ENCODE peak calls at places on chromosome 21, in eight cellular contexts. One of them, this sample, is unnamed.

GRCh38 chr21:38315155-38315554 is 58.4 kb downstream of the KCNJ15 start:
- DNase-seq in uterus: no peak
- DNase-seq in Peyer's patch: no peak
- DNase-seq in A549: no peak
- DNase-seq in tibial nerve: no peak
- DNase-seq in heart left ventricle: no peak
- DNase-seq in GM12878: no peak
- DNase-seq in upper lobe of left lung: no peak
- DNase-seq in this sample: no peak

GRCh38 chr21:15804247-15804985 is 74.6 kb downstream of the USP25 start:
- DNase-seq in uterus: no peak
- DNase-seq in Peyer's patch: no peak
- DNase-seq in A549: no peak
- DNase-seq in tibial nerve: no peak
- DNase-seq in heart left ventricle: no peak
- DNase-seq in GM12878: no peak
- DNase-seq in upper lobe of left lung: no peak
- DNase-seq in this sample: no peak

GRCh38 chr21:44793269-44794030 is 8.2 kb downstream of the UBE2G2 start:
- DNase-seq in uterus: peak
- DNase-seq in Peyer's patch: peak
- DNase-seq in A549: peak
- DNase-seq in tibial nerve: no peak
- DNase-seq in heart left ventricle: peak
- DNase-seq in GM12878: no peak
- DNase-seq in upper lobe of left lung: peak
- DNase-seq in this sample: peak

GRCh38 chr21:37636152-37636860 is 269.7 kb downstream of the DYRK1A start:
- DNase-seq in uterus: peak
- DNase-seq in Peyer's patch: no peak
- DNase-seq in A549: peak
- DNase-seq in tibial nerve: no peak
- DNase-seq in heart left ventricle: no peak
- DNase-seq in GM12878: no peak
- DNase-seq in upper lobe of left lung: no peak
- DNase-seq in this sample: no peak

GRCh38 chr21:39633770-39634181 is 21.0 kb downstream of the B3GALT5 start:
- DNase-seq in uterus: no peak
- DNase-seq in Peyer's patch: no peak
- DNase-seq in A549: peak
- DNase-seq in tibial nerve: no peak
- DNase-seq in heart left ventricle: no peak
- DNase-seq in GM12878: no peak
- DNase-seq in upper lobe of left lung: no peak
- DNase-seq in this sample: no peak

GRCh38 chr21:26843912-26844257 is 1.3 kb downstream of the ADAMTS1 start:
- DNase-seq in uterus: no peak
- DNase-seq in Peyer's patch: no peak
- DNase-seq in A549: no peak
- DNase-seq in tibial nerve: no peak
- DNase-seq in heart left ventricle: no peak
- DNase-seq in GM12878: no peak
- DNase-seq in upper lobe of left lung: no peak
- DNase-seq in this sample: no peak

GRCh38 chr21:40687625-40688024 is 159.3 kb downstream of the DSCAM start:
- DNase-seq in uterus: no peak
- DNase-seq in Peyer's patch: no peak
- DNase-seq in A549: no peak
- DNase-seq in tibial nerve: no peak
- DNase-seq in heart left ventricle: no peak
- DNase-seq in GM12878: no peak
- DNase-seq in upper lobe of left lung: no peak
- DNase-seq in this sample: no peak

GRCh38 chr21:37244506-37245083 is 22.5 kb downstream of the VPS26C start:
- DNase-seq in uterus: no peak
- DNase-seq in Peyer's patch: no peak
- DNase-seq in A549: no peak
- DNase-seq in tibial nerve: no peak
- DNase-seq in heart left ventricle: no peak
- DNase-seq in GM12878: no peak
- DNase-seq in upper lobe of left lung: no peak
- DNase-seq in this sample: no peak

GRCh38 chr21:20822559-20823133 is 175.6 kb upstream of the NCAM2 start:
- DNase-seq in uterus: no peak
- DNase-seq in Peyer's patch: no peak
- DNase-seq in A549: no peak
- DNase-seq in tibial nerve: no peak
- DNase-seq in heart left ventricle: no peak
- DNase-seq in GM12878: no peak
- DNase-seq in upper lobe of left lung: no peak
- DNase-seq in this sample: no peak

GRCh38 chr21:33522297-33522696 is 19.6 kb downstream of the GART start:
- DNase-seq in uterus: no peak
- DNase-seq in Peyer's patch: no peak
- DNase-seq in A549: no peak
- DNase-seq in tibial nerve: no peak
- DNase-seq in heart left ventricle: no peak
- DNase-seq in GM12878: no peak
- DNase-seq in upper lobe of left lung: no peak
- DNase-seq in this sample: no peak

GRCh38 chr21:17613242-17613676 is 558 bp upstream of the BTG3 start:
- DNase-seq in uterus: peak
- DNase-seq in Peyer's patch: peak
- DNase-seq in A549: no peak
- DNase-seq in tibial nerve: peak
- DNase-seq in heart left ventricle: peak
- DNase-seq in GM12878: no peak
- DNase-seq in upper lobe of left lung: peak
- DNase-seq in this sample: peak

GRCh38 chr21:37987668-37988067 is 71.4 kb upstream of the KCNJ6 start:
- DNase-seq in uterus: no peak
- DNase-seq in Peyer's patch: no peak
- DNase-seq in A549: no peak
- DNase-seq in tibial nerve: no peak
- DNase-seq in heart left ventricle: no peak
- DNase-seq in GM12878: no peak
- DNase-seq in upper lobe of left lung: no peak
- DNase-seq in this sample: no peak

GRCh38 chr21:26806734-26807372 is 38.4 kb downstream of the ADAMTS1 start:
- DNase-seq in uterus: no peak
- DNase-seq in Peyer's patch: no peak
- DNase-seq in A549: no peak
- DNase-seq in tibial nerve: no peak
- DNase-seq in heart left ventricle: no peak
- DNase-seq in GM12878: no peak
- DNase-seq in upper lobe of left lung: no peak
- DNase-seq in this sample: no peak

GRCh38 chr21:43361493-43362296 is 65.2 kb downstream of the SIK1 start:
- DNase-seq in uterus: no peak
- DNase-seq in Peyer's patch: peak
- DNase-seq in A549: no peak
- DNase-seq in tibial nerve: no peak
- DNase-seq in heart left ventricle: peak
- DNase-seq in GM12878: peak
- DNase-seq in upper lobe of left lung: peak
- DNase-seq in this sample: peak

GRCh38 chr21:35223480-35224156 is 174.5 kb upstream of the RUNX1 start:
- DNase-seq in uterus: no peak
- DNase-seq in Peyer's patch: no peak
- DNase-seq in A549: no peak
- DNase-seq in tibial nerve: no peak
- DNase-seq in heart left ventricle: no peak
- DNase-seq in GM12878: no peak
- DNase-seq in upper lobe of left lung: no peak
- DNase-seq in this sample: no peak

GRCh38 chr21:44525431-44526095 is 14.4 kb downstream of the KRTAP10-1 start:
- DNase-seq in uterus: peak
- DNase-seq in Peyer's patch: peak
- DNase-seq in A549: no peak
- DNase-seq in tibial nerve: no peak
- DNase-seq in heart left ventricle: peak
- DNase-seq in GM12878: no peak
- DNase-seq in upper lobe of left lung: no peak
- DNase-seq in this sample: no peak

GRCh38 chr21:36699026-36699545 is at the start of gene SIM2:
- DNase-seq in uterus: no peak
- DNase-seq in Peyer's patch: no peak
- DNase-seq in A549: no peak
- DNase-seq in tibial nerve: no peak
- DNase-seq in heart left ventricle: no peak
- DNase-seq in GM12878: no peak
- DNase-seq in upper lobe of left lung: no peak
- DNase-seq in this sample: no peak

GRCh38 chr21:38920631-38921398 is 115.1 kb downstream of the ETS2 start:
- DNase-seq in uterus: peak
- DNase-seq in Peyer's patch: peak
- DNase-seq in A549: no peak
- DNase-seq in tibial nerve: no peak
- DNase-seq in heart left ventricle: no peak
- DNase-seq in GM12878: no peak
- DNase-seq in upper lobe of left lung: peak
- DNase-seq in this sample: no peak

GRCh38 chr21:34183331-34183928 is 110.1 kb downstream of the MRPS6 start:
- DNase-seq in uterus: no peak
- DNase-seq in Peyer's patch: no peak
- DNase-seq in A549: no peak
- DNase-seq in tibial nerve: no peak
- DNase-seq in heart left ventricle: no peak
- DNase-seq in GM12878: no peak
- DNase-seq in upper lobe of left lung: no peak
- DNase-seq in this sample: no peak

GRCh38 chr21:38170283-38170682 is 86.5 kb upstream of the KCNJ15 start:
- DNase-seq in uterus: no peak
- DNase-seq in Peyer's patch: no peak
- DNase-seq in A549: no peak
- DNase-seq in tibial nerve: no peak
- DNase-seq in heart left ventricle: peak
- DNase-seq in GM12878: no peak
- DNase-seq in upper lobe of left lung: peak
- DNase-seq in this sample: peak

DNA sequence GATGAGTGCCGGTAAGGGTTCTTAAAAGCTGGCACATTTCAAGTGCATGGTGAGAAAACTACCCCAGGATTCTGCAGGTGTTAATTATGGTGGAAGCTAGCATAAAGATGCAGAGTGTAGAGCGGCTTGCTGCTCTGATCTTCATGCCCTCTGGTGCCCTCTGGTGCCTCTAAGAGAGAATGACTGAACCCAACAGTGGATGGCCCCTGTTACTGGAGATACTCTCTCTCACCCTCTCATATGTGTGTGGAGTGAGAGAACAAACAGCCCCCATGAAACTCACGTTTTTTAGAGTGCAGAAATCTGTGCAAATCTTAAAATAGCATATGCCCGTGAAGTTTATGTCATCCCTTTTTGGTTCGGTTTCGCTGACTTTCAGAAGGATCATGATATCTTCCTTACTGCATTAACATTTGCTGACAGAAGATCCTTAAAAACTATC is 90.0 kb downstream of the GRIK1 start:
- DNase-seq in uterus: no peak
- DNase-seq in Peyer's patch: peak
- DNase-seq in A549: peak
- DNase-seq in tibial nerve: no peak
- DNase-seq in heart left ventricle: peak
- DNase-seq in GM12878: peak
- DNase-seq in upper lobe of left lung: peak
- DNase-seq in this sample: peak
- TF ChIP-seq POLR2A in uterus: no peak
- TF ChIP-seq POLR2A in Peyer's patch: no peak
- TF ChIP-seq POLR2A in A549: no peak
- TF ChIP-seq POLR2A in tibial nerve: no peak
- TF ChIP-seq POLR2A in heart left ventricle: no peak
- TF ChIP-seq POLR2A in GM12878: no peak
- TF ChIP-seq POLR2A in upper lobe of left lung: no peak
- TF ChIP-seq POLR2A in this sample: no peak

DNA sequence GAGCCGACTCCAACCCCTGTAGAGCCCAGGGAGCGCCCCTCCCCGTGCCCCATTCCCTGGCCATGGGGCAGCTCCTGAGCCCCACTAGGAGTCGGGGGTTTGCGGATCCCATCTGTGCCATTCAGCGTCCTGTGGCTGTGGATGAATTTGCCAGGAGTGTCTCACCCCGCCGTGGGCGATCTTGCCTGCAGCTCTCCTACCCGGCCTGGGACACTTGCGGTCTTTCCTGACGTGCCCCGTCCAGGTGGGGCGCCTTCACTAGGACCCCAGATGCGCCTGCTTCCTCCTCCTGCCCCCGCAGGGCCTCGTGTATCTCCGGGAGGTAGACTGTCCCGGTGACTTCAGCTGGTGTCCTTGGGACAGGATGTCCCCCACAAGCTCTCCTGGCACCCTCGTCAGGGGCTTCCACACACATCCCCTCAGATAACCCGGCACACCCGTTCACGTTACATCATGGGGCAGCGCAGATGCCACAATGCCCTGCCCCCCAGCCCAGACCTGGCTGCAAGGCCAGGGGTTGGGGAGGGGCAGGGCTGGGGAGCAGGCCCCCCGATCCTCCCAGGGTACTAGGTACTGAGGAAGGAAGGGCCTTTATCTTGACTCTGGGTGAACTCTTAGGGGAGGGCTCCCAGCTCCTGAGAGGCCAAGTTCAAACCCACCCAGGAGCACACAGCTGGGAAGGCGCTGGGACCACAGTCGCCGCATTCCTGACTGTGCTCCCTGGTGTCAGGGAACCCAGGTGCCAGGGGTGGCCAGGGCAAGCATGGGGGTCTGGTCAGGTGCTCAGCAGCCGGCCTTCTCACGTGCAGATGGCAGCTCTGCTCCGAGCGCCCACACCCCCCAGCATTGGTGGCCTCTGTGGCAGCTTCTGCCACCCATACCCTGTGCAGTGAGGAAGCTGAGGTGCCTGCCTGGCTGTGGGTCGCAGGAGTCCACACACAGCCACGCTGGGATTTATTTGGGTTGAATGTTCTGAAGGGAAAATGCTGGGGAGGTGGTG is 53.4 kb upstream of the COL6A1 start:
- DNase-seq in uterus: no peak
- DNase-seq in Peyer's patch: no peak
- DNase-seq in A549: no peak
- DNase-seq in tibial nerve: no peak
- DNase-seq in heart left ventricle: no peak
- DNase-seq in GM12878: no peak
- DNase-seq in upper lobe of left lung: no peak
- DNase-seq in this sample: no peak
- H3K27ac ChIP-seq in uterus: no peak
- H3K27ac ChIP-seq in Peyer's patch: no peak
- H3K27ac ChIP-seq in A549: no peak
- H3K27ac ChIP-seq in tibial nerve: no peak
- H3K27ac ChIP-seq in heart left ventricle: no peak
- H3K27ac ChIP-seq in GM12878: no peak
- H3K27ac ChIP-seq in upper lobe of left lung: no peak
- H3K27ac ChIP-seq in this sample: no peak

GRCh38 chr21:32096411-32096810 is 182.4 kb downstream of the MIS18A start:
- DNase-seq in uterus: no peak
- DNase-seq in Peyer's patch: no peak
- DNase-seq in A549: peak
- DNase-seq in tibial nerve: no peak
- DNase-seq in heart left ventricle: peak
- DNase-seq in GM12878: no peak
- DNase-seq in upper lobe of left lung: no peak
- DNase-seq in this sample: no peak
- TF ChIP-seq CTCF in uterus: no peak
- TF ChIP-seq CTCF in Peyer's patch: no peak
- TF ChIP-seq CTCF in A549: peak
- TF ChIP-seq CTCF in tibial nerve: no peak
- TF ChIP-seq CTCF in heart left ventricle: peak
- TF ChIP-seq CTCF in GM12878: peak
- TF ChIP-seq CTCF in upper lobe of left lung: no peak
- TF ChIP-seq CTCF in this sample: no peak

GRCh38 chr21:42069327-42069726 is 1.8 kb upstream of the UMODL1 start:
- DNase-seq in uterus: no peak
- DNase-seq in Peyer's patch: no peak
- DNase-seq in A549: no peak
- DNase-seq in tibial nerve: no peak
- DNase-seq in heart left ventricle: no peak
- DNase-seq in GM12878: no peak
- DNase-seq in upper lobe of left lung: no peak
- DNase-seq in this sample: no peak
- TF ChIP-seq POLR2A in uterus: no peak
- TF ChIP-seq POLR2A in Peyer's patch: no peak
- TF ChIP-seq POLR2A in A549: no peak
- TF ChIP-seq POLR2A in tibial nerve: no peak
- TF ChIP-seq POLR2A in heart left ventricle: no peak
- TF ChIP-seq POLR2A in GM12878: no peak
- TF ChIP-seq POLR2A in upper lobe of left lung: no peak
- TF ChIP-seq POLR2A in this sample: no peak

This sample was measured in testis.